ENCODE peak calls at places on chromosome 18, in nine cellular contexts. One of them, this sample, is unnamed.

GRCh38 chr18:23565916-23566547 is 20.3 kb downstream of the NPC1 start:
- DNase-seq in transverse colon: no peak
- DNase-seq in progenitor cell of endocrine pancreas: no peak
- DNase-seq in GM20000: no peak
- DNase-seq in AG09319: no peak
- DNase-seq in CD8-positive, alpha-beta T cell: no peak
- DNase-seq in kidney: no peak
- DNase-seq in OCI-LY7: no peak
- DNase-seq in fibroblast of the aortic adventitia: no peak
- DNase-seq in this sample: no peak

GRCh38 chr18:63578357-63578958 is 8.7 kb upstream of the SERPINB13 start:
- DNase-seq in transverse colon: no peak
- DNase-seq in progenitor cell of endocrine pancreas: peak
- DNase-seq in GM20000: peak
- DNase-seq in AG09319: no peak
- DNase-seq in CD8-positive, alpha-beta T cell: no peak
- DNase-seq in kidney: no peak
- DNase-seq in OCI-LY7: peak
- DNase-seq in fibroblast of the aortic adventitia: peak
- DNase-seq in this sample: no peak

GRCh38 chr18:9539283-9539682 is 64.0 kb downstream of the RALBP1 start:
- DNase-seq in transverse colon: no peak
- DNase-seq in progenitor cell of endocrine pancreas: no peak
- DNase-seq in GM20000: no peak
- DNase-seq in AG09319: no peak
- DNase-seq in CD8-positive, alpha-beta T cell: no peak
- DNase-seq in kidney: no peak
- DNase-seq in OCI-LY7: no peak
- DNase-seq in fibroblast of the aortic adventitia: peak
- DNase-seq in this sample: no peak

GRCh38 chr18:11850821-11851155 is 425 bp upstream of the CHMP1B start:
- DNase-seq in transverse colon: no peak
- DNase-seq in progenitor cell of endocrine pancreas: no peak
- DNase-seq in GM20000: no peak
- DNase-seq in AG09319: peak
- DNase-seq in CD8-positive, alpha-beta T cell: no peak
- DNase-seq in kidney: no peak
- DNase-seq in OCI-LY7: no peak
- DNase-seq in fibroblast of the aortic adventitia: no peak
- DNase-seq in this sample: no peak

GRCh38 chr18:22141211-22141610 is 28.2 kb upstream of the GATA6 start:
- DNase-seq in transverse colon: no peak
- DNase-seq in progenitor cell of endocrine pancreas: no peak
- DNase-seq in GM20000: no peak
- DNase-seq in AG09319: no peak
- DNase-seq in CD8-positive, alpha-beta T cell: no peak
- DNase-seq in kidney: no peak
- DNase-seq in OCI-LY7: no peak
- DNase-seq in fibroblast of the aortic adventitia: no peak
- DNase-seq in this sample: no peak

GRCh38 chr18:55264108-55264507 is 304.8 kb upstream of the CCDC68 start:
- DNase-seq in transverse colon: no peak
- DNase-seq in progenitor cell of endocrine pancreas: no peak
- DNase-seq in GM20000: no peak
- DNase-seq in AG09319: no peak
- DNase-seq in CD8-positive, alpha-beta T cell: no peak
- DNase-seq in kidney: no peak
- DNase-seq in OCI-LY7: no peak
- DNase-seq in fibroblast of the aortic adventitia: peak
- DNase-seq in this sample: no peak

GRCh38 chr18:9175115-9175514 is 38.5 kb downstream of the ANKRD12 start:
- DNase-seq in transverse colon: no peak
- DNase-seq in progenitor cell of endocrine pancreas: no peak
- DNase-seq in GM20000: no peak
- DNase-seq in AG09319: no peak
- DNase-seq in CD8-positive, alpha-beta T cell: no peak
- DNase-seq in kidney: no peak
- DNase-seq in OCI-LY7: no peak
- DNase-seq in fibroblast of the aortic adventitia: no peak
- DNase-seq in this sample: no peak

GRCh38 chr18:2889761-2890192 is 43.0 kb downstream of the EMILIN2 start:
- DNase-seq in transverse colon: no peak
- DNase-seq in progenitor cell of endocrine pancreas: no peak
- DNase-seq in GM20000: no peak
- DNase-seq in AG09319: no peak
- DNase-seq in CD8-positive, alpha-beta T cell: peak
- DNase-seq in kidney: no peak
- DNase-seq in OCI-LY7: no peak
- DNase-seq in fibroblast of the aortic adventitia: peak
- DNase-seq in this sample: no peak

GRCh38 chr18:36411745-36412168 is 114.2 kb downstream of the FHOD3 start:
- DNase-seq in transverse colon: no peak
- DNase-seq in progenitor cell of endocrine pancreas: no peak
- DNase-seq in GM20000: peak
- DNase-seq in AG09319: no peak
- DNase-seq in CD8-positive, alpha-beta T cell: no peak
- DNase-seq in kidney: no peak
- DNase-seq in OCI-LY7: no peak
- DNase-seq in fibroblast of the aortic adventitia: peak
- DNase-seq in this sample: peak

GRCh38 chr18:62781893-62782292 is 66.6 kb downstream of the PHLPP1 start:
- DNase-seq in transverse colon: no peak
- DNase-seq in progenitor cell of endocrine pancreas: no peak
- DNase-seq in GM20000: no peak
- DNase-seq in AG09319: peak
- DNase-seq in CD8-positive, alpha-beta T cell: no peak
- DNase-seq in kidney: no peak
- DNase-seq in OCI-LY7: no peak
- DNase-seq in fibroblast of the aortic adventitia: peak
- DNase-seq in this sample: no peak

GRCh38 chr18:62715829-62716678 is 713 bp downstream of the PHLPP1 start:
- DNase-seq in transverse colon: peak
- DNase-seq in progenitor cell of endocrine pancreas: peak
- DNase-seq in GM20000: peak
- DNase-seq in AG09319: no peak
- DNase-seq in CD8-positive, alpha-beta T cell: peak
- DNase-seq in kidney: peak
- DNase-seq in OCI-LY7: peak
- DNase-seq in fibroblast of the aortic adventitia: peak
- DNase-seq in this sample: peak

GRCh38 chr18:37665346-37665745 is 99.7 kb upstream of the CELF4 start:
- DNase-seq in transverse colon: no peak
- DNase-seq in progenitor cell of endocrine pancreas: no peak
- DNase-seq in GM20000: no peak
- DNase-seq in AG09319: no peak
- DNase-seq in CD8-positive, alpha-beta T cell: no peak
- DNase-seq in kidney: no peak
- DNase-seq in OCI-LY7: no peak
- DNase-seq in fibroblast of the aortic adventitia: no peak
- DNase-seq in this sample: peak

DNA sequence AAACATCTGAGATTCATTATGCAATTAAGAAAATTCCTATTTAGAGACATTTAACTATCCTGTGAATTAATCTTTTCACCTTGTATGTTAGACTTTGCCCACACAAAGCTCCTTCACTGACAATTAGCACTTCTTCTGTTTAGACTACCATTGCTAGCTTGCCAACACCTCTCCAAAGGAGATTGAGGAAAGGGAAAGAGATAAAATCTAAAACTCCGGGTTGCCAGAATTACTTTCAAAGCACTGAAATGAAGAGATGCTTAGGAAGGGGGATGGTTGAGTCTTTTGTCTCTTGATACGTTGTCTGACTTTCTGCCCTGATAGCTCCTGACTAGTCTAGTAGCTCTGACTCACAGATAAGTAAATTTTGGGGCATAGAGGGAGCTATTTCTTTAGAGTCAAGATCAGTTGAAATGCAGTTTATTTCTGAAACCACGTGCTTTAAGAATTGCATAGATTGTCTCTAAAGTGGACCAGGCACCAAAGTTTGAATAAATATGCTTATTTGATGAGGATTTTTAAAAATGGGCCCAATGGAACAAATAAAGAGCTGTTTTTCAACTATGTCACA is 74.1 kb upstream of the DSEL start:
- DNase-seq in transverse colon: no peak
- DNase-seq in progenitor cell of endocrine pancreas: no peak
- DNase-seq in GM20000: no peak
- DNase-seq in AG09319: no peak
- DNase-seq in CD8-positive, alpha-beta T cell: no peak
- DNase-seq in kidney: no peak
- DNase-seq in OCI-LY7: no peak
- DNase-seq in fibroblast of the aortic adventitia: peak
- DNase-seq in this sample: no peak
- TF ChIP-seq CTCF in transverse colon: no peak
- TF ChIP-seq CTCF in progenitor cell of endocrine pancreas: no peak
- TF ChIP-seq CTCF in GM20000: no peak
- TF ChIP-seq CTCF in AG09319: peak
- TF ChIP-seq CTCF in CD8-positive, alpha-beta T cell: no peak
- TF ChIP-seq CTCF in kidney: no peak
- TF ChIP-seq CTCF in OCI-LY7: no peak
- TF ChIP-seq CTCF in fibroblast of the aortic adventitia: no peak
- TF ChIP-seq CTCF in this sample: no peak

GRCh38 chr18:33181016-33181415 is 259.5 kb downstream of the CCDC178 start:
- DNase-seq in transverse colon: no peak
- DNase-seq in progenitor cell of endocrine pancreas: no peak
- DNase-seq in GM20000: no peak
- DNase-seq in AG09319: no peak
- DNase-seq in CD8-positive, alpha-beta T cell: no peak
- DNase-seq in kidney: no peak
- DNase-seq in OCI-LY7: no peak
- DNase-seq in fibroblast of the aortic adventitia: no peak
- DNase-seq in this sample: no peak
- TF ChIP-seq CTCF in transverse colon: no peak
- TF ChIP-seq CTCF in progenitor cell of endocrine pancreas: no peak
- TF ChIP-seq CTCF in GM20000: no peak
- TF ChIP-seq CTCF in AG09319: no peak
- TF ChIP-seq CTCF in CD8-positive, alpha-beta T cell: no peak
- TF ChIP-seq CTCF in kidney: no peak
- TF ChIP-seq CTCF in OCI-LY7: no peak
- TF ChIP-seq CTCF in fibroblast of the aortic adventitia: no peak
- TF ChIP-seq CTCF in this sample: no peak

GRCh38 chr18:76406791-76407190 is 88.3 kb downstream of the ZNF516 start:
- DNase-seq in transverse colon: no peak
- DNase-seq in progenitor cell of endocrine pancreas: no peak
- DNase-seq in GM20000: no peak
- DNase-seq in AG09319: no peak
- DNase-seq in CD8-positive, alpha-beta T cell: peak
- DNase-seq in kidney: no peak
- DNase-seq in OCI-LY7: no peak
- DNase-seq in fibroblast of the aortic adventitia: no peak
- DNase-seq in this sample: no peak

GRCh38 chr18:76407681-76408080 is 87.4 kb downstream of the ZNF516 start:
- DNase-seq in transverse colon: no peak
- DNase-seq in progenitor cell of endocrine pancreas: no peak
- DNase-seq in GM20000: no peak
- DNase-seq in AG09319: no peak
- DNase-seq in CD8-positive, alpha-beta T cell: peak
- DNase-seq in kidney: no peak
- DNase-seq in OCI-LY7: no peak
- DNase-seq in fibroblast of the aortic adventitia: no peak
- DNase-seq in this sample: no peak

GRCh38 chr18:76405280-76405679 is 89.8 kb downstream of the ZNF516 start:
- DNase-seq in transverse colon: peak
- DNase-seq in progenitor cell of endocrine pancreas: no peak
- DNase-seq in GM20000: no peak
- DNase-seq in AG09319: no peak
- DNase-seq in CD8-positive, alpha-beta T cell: no peak
- DNase-seq in kidney: no peak
- DNase-seq in OCI-LY7: no peak
- DNase-seq in fibroblast of the aortic adventitia: no peak
- DNase-seq in this sample: no peak

GRCh38 chr18:76404345-76404831 is 90.7 kb downstream of the ZNF516 start:
- DNase-seq in transverse colon: no peak
- DNase-seq in progenitor cell of endocrine pancreas: no peak
- DNase-seq in GM20000: no peak
- DNase-seq in AG09319: no peak
- DNase-seq in CD8-positive, alpha-beta T cell: no peak
- DNase-seq in kidney: no peak
- DNase-seq in OCI-LY7: no peak
- DNase-seq in fibroblast of the aortic adventitia: no peak
- DNase-seq in this sample: no peak

GRCh38 chr18:76405761-76406356 is 89.2 kb downstream of the ZNF516 start:
- DNase-seq in transverse colon: peak
- DNase-seq in progenitor cell of endocrine pancreas: no peak
- DNase-seq in GM20000: no peak
- DNase-seq in AG09319: no peak
- DNase-seq in CD8-positive, alpha-beta T cell: peak
- DNase-seq in kidney: no peak
- DNase-seq in OCI-LY7: no peak
- DNase-seq in fibroblast of the aortic adventitia: peak
- DNase-seq in this sample: peak
- TF ChIP-seq CTCF in transverse colon: peak
- TF ChIP-seq CTCF in progenitor cell of endocrine pancreas: peak
- TF ChIP-seq CTCF in GM20000: no peak
- TF ChIP-seq CTCF in AG09319: peak
- TF ChIP-seq CTCF in CD8-positive, alpha-beta T cell: peak
- TF ChIP-seq CTCF in kidney: peak
- TF ChIP-seq CTCF in OCI-LY7: peak
- TF ChIP-seq CTCF in fibroblast of the aortic adventitia: peak
- TF ChIP-seq CTCF in this sample: peak

GRCh38 chr18:49764032-49764431 is 49.3 kb downstream of the ACAA2 start:
- DNase-seq in transverse colon: no peak
- DNase-seq in progenitor cell of endocrine pancreas: no peak
- DNase-seq in GM20000: no peak
- DNase-seq in AG09319: no peak
- DNase-seq in CD8-positive, alpha-beta T cell: no peak
- DNase-seq in kidney: no peak
- DNase-seq in OCI-LY7: no peak
- DNase-seq in fibroblast of the aortic adventitia: peak
- DNase-seq in this sample: no peak

GRCh38 chr18:49767111-49768050 is 46.0 kb downstream of the ACAA2 start:
- DNase-seq in transverse colon: no peak
- DNase-seq in progenitor cell of endocrine pancreas: no peak
- DNase-seq in GM20000: no peak
- DNase-seq in AG09319: no peak
- DNase-seq in CD8-positive, alpha-beta T cell: no peak
- DNase-seq in kidney: no peak
- DNase-seq in OCI-LY7: no peak
- DNase-seq in fibroblast of the aortic adventitia: peak
- DNase-seq in this sample: peak

GRCh38 chr18:49769047-49769708 is 44.2 kb downstream of the ACAA2 start:
- DNase-seq in transverse colon: no peak
- DNase-seq in progenitor cell of endocrine pancreas: no peak
- DNase-seq in GM20000: no peak
- DNase-seq in AG09319: no peak
- DNase-seq in CD8-positive, alpha-beta T cell: no peak
- DNase-seq in kidney: no peak
- DNase-seq in OCI-LY7: no peak
- DNase-seq in fibroblast of the aortic adventitia: no peak
- DNase-seq in this sample: no peak

GRCh38 chr18:49766646-49767045 is 46.7 kb downstream of the ACAA2 start:
- DNase-seq in transverse colon: no peak
- DNase-seq in progenitor cell of endocrine pancreas: no peak
- DNase-seq in GM20000: no peak
- DNase-seq in AG09319: no peak
- DNase-seq in CD8-positive, alpha-beta T cell: no peak
- DNase-seq in kidney: no peak
- DNase-seq in OCI-LY7: no peak
- DNase-seq in fibroblast of the aortic adventitia: no peak
- DNase-seq in this sample: no peak

DNA sequence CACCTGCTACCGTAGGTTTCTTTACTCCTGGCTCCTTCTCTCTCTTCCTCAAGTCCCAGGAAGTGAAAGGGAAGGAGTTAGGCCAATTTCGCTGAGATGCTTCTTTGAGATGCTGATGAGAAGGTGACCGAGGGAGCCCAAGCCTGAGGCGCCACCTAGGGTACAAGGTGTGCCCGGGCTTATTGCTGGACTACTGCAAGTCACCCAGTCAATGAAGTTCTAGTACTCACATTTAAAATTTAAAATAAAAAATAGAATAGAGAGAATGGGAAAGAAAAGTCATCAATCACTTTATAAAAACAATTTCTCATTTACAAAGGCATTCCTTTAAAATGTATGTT is 45.3 kb downstream of the ACAA2 start:
- DNase-seq in transverse colon: peak
- DNase-seq in progenitor cell of endocrine pancreas: peak
- DNase-seq in GM20000: no peak
- DNase-seq in AG09319: peak
- DNase-seq in CD8-positive, alpha-beta T cell: no peak
- DNase-seq in kidney: no peak
- DNase-seq in OCI-LY7: no peak
- DNase-seq in fibroblast of the aortic adventitia: peak
- DNase-seq in this sample: peak
- TF ChIP-seq CTCF in transverse colon: peak
- TF ChIP-seq CTCF in progenitor cell of endocrine pancreas: peak
- TF ChIP-seq CTCF in GM20000: no peak
- TF ChIP-seq CTCF in AG09319: peak
- TF ChIP-seq CTCF in CD8-positive, alpha-beta T cell: no peak
- TF ChIP-seq CTCF in kidney: peak
- TF ChIP-seq CTCF in OCI-LY7: peak
- TF ChIP-seq CTCF in fibroblast of the aortic adventitia: peak
- TF ChIP-seq CTCF in this sample: peak

This sample was measured in glutamatergic neuron.